ENCODE peak calls at places on chromosomes 13 and 19, in four cellular contexts. One of them, this sample, is unnamed.
A peak's percentile ranks its signal among the peaks of the same experiment; 100 is the strongest.

GRCh38 chr13:94239135-94239534 is 240.3 kb downstream of the DCT start:
- DNase-seq in RWPE1: no peak
- DNase-seq in stimulated activated CD8-positive, alpha-beta memory T cell treated with anti-CD3 and anti-CD28 coated beads, Interleukin-4, amount 100 ng/mL, for 1 hour: no peak
- DNase-seq in neural crest cell: no peak
- DNase-seq in this sample: no peak

GRCh38 chr19:47161876-47162489 is 31.3 kb downstream of the SAE1 start:
- DNase-seq in RWPE1: no peak
- DNase-seq in stimulated activated CD8-positive, alpha-beta memory T cell treated with anti-CD3 and anti-CD28 coated beads, Interleukin-4, amount 100 ng/mL, for 1 hour: no peak
- DNase-seq in neural crest cell: no peak
- DNase-seq in this sample: no peak

GRCh38 chr13:94417294-94417693 is 62.2 kb downstream of the DCT start:
- DNase-seq in RWPE1: no peak
- DNase-seq in stimulated activated CD8-positive, alpha-beta memory T cell treated with anti-CD3 and anti-CD28 coated beads, Interleukin-4, amount 100 ng/mL, for 1 hour: no peak
- DNase-seq in neural crest cell: no peak
- DNase-seq in this sample: no peak

GRCh38 chr13:94595006-94595942 is 678 bp downstream of the TGDS start:
- DNase-seq in RWPE1: peak; percentile 26
- DNase-seq in stimulated activated CD8-positive, alpha-beta memory T cell treated with anti-CD3 and anti-CD28 coated beads, Interleukin-4, amount 100 ng/mL, for 1 hour: no peak
- DNase-seq in neural crest cell: peak; percentile 4
- DNase-seq in this sample: peak; percentile 53

GRCh38 chr13:99968521-99969367 is 2.8 kb downstream of the ZIC5 start:
- DNase-seq in RWPE1: no peak
- DNase-seq in stimulated activated CD8-positive, alpha-beta memory T cell treated with anti-CD3 and anti-CD28 coated beads, Interleukin-4, amount 100 ng/mL, for 1 hour: no peak
- DNase-seq in neural crest cell: no peak
- DNase-seq in this sample: peak; percentile 64

GRCh38 chr13:50292082-50292481 is 276.8 kb downstream of the KCNRG start:
- DNase-seq in RWPE1: no peak
- DNase-seq in stimulated activated CD8-positive, alpha-beta memory T cell treated with anti-CD3 and anti-CD28 coated beads, Interleukin-4, amount 100 ng/mL, for 1 hour: no peak
- DNase-seq in neural crest cell: no peak
- DNase-seq in this sample: no peak

GRCh38 chr13:95038949-95039348 is 262.3 kb downstream of the ABCC4 start:
- DNase-seq in RWPE1: no peak
- DNase-seq in stimulated activated CD8-positive, alpha-beta memory T cell treated with anti-CD3 and anti-CD28 coated beads, Interleukin-4, amount 100 ng/mL, for 1 hour: no peak
- DNase-seq in neural crest cell: no peak
- DNase-seq in this sample: no peak

GRCh38 chr13:84896128-84896527 is 903.1 kb downstream of the SLITRK6 start:
- DNase-seq in RWPE1: peak; percentile 13
- DNase-seq in stimulated activated CD8-positive, alpha-beta memory T cell treated with anti-CD3 and anti-CD28 coated beads, Interleukin-4, amount 100 ng/mL, for 1 hour: no peak
- DNase-seq in neural crest cell: peak; percentile 67
- DNase-seq in this sample: peak; percentile 51

GRCh38 chr19:18007939-18008673 is at the start of gene ARRDC2:
- DNase-seq in RWPE1: peak; percentile 98
- DNase-seq in stimulated activated CD8-positive, alpha-beta memory T cell treated with anti-CD3 and anti-CD28 coated beads, Interleukin-4, amount 100 ng/mL, for 1 hour: peak; percentile 80
- DNase-seq in neural crest cell: peak; percentile 82
- DNase-seq in this sample: peak; percentile 97

GRCh38 chr19:8221161-8221560 is 12.0 kb downstream of the CERS4 start:
- DNase-seq in RWPE1: no peak
- DNase-seq in stimulated activated CD8-positive, alpha-beta memory T cell treated with anti-CD3 and anti-CD28 coated beads, Interleukin-4, amount 100 ng/mL, for 1 hour: no peak
- DNase-seq in neural crest cell: no peak
- DNase-seq in this sample: no peak

GRCh38 chr13:95128045-95128643 is 173.1 kb downstream of the ABCC4 start:
- DNase-seq in RWPE1: peak; percentile 26
- DNase-seq in stimulated activated CD8-positive, alpha-beta memory T cell treated with anti-CD3 and anti-CD28 coated beads, Interleukin-4, amount 100 ng/mL, for 1 hour: no peak
- DNase-seq in neural crest cell: no peak
- DNase-seq in this sample: no peak

GRCh38 chr13:50589651-50590054 is 253.8 kb downstream of the DLEU7 start:
- DNase-seq in RWPE1: peak; percentile 60
- DNase-seq in stimulated activated CD8-positive, alpha-beta memory T cell treated with anti-CD3 and anti-CD28 coated beads, Interleukin-4, amount 100 ng/mL, for 1 hour: no peak
- DNase-seq in neural crest cell: no peak
- DNase-seq in this sample: no peak

GRCh38 chr19:49150106-49150943 is 4.9 kb downstream of the HRC start:
- DNase-seq in RWPE1: peak; percentile 84
- DNase-seq in stimulated activated CD8-positive, alpha-beta memory T cell treated with anti-CD3 and anti-CD28 coated beads, Interleukin-4, amount 100 ng/mL, for 1 hour: no peak
- DNase-seq in neural crest cell: peak; percentile 82
- DNase-seq in this sample: peak; percentile 92

GRCh38 chr19:40804783-40805242 is 5.8 kb downstream of the EGLN2 start:
- DNase-seq in RWPE1: no peak
- DNase-seq in stimulated activated CD8-positive, alpha-beta memory T cell treated with anti-CD3 and anti-CD28 coated beads, Interleukin-4, amount 100 ng/mL, for 1 hour: no peak
- DNase-seq in neural crest cell: no peak
- DNase-seq in this sample: no peak

GRCh38 chr19:1508507-1508856 is 4.3 kb downstream of the ADAMTSL5 start:
- DNase-seq in RWPE1: no peak
- DNase-seq in stimulated activated CD8-positive, alpha-beta memory T cell treated with anti-CD3 and anti-CD28 coated beads, Interleukin-4, amount 100 ng/mL, for 1 hour: no peak
- DNase-seq in neural crest cell: no peak
- DNase-seq in this sample: no peak

GRCh38 chr13:94535231-94535630 is 55.7 kb upstream of the DCT start:
- DNase-seq in RWPE1: no peak
- DNase-seq in stimulated activated CD8-positive, alpha-beta memory T cell treated with anti-CD3 and anti-CD28 coated beads, Interleukin-4, amount 100 ng/mL, for 1 hour: no peak
- DNase-seq in neural crest cell: no peak
- DNase-seq in this sample: no peak

GRCh38 chr13:66154981-66155380 is 1075.2 kb downstream of the PCDH9 start:
- DNase-seq in RWPE1: no peak
- DNase-seq in stimulated activated CD8-positive, alpha-beta memory T cell treated with anti-CD3 and anti-CD28 coated beads, Interleukin-4, amount 100 ng/mL, for 1 hour: no peak
- DNase-seq in neural crest cell: no peak
- DNase-seq in this sample: no peak

GRCh38 chr13:95083758-95084157 is 217.5 kb downstream of the ABCC4 start:
- DNase-seq in RWPE1: peak; percentile 30
- DNase-seq in stimulated activated CD8-positive, alpha-beta memory T cell treated with anti-CD3 and anti-CD28 coated beads, Interleukin-4, amount 100 ng/mL, for 1 hour: no peak
- DNase-seq in neural crest cell: no peak
- DNase-seq in this sample: no peak

GRCh38 chr13:35916186-35916585 is 215.0 kb downstream of the DCLK1 start:
- DNase-seq in RWPE1: no peak
- DNase-seq in stimulated activated CD8-positive, alpha-beta memory T cell treated with anti-CD3 and anti-CD28 coated beads, Interleukin-4, amount 100 ng/mL, for 1 hour: no peak
- DNase-seq in neural crest cell: no peak
- DNase-seq in this sample: no peak

GRCh38 chr13:44052843-44053607 is 173.3 kb downstream of the LACC1 start:
- DNase-seq in RWPE1: no peak
- DNase-seq in stimulated activated CD8-positive, alpha-beta memory T cell treated with anti-CD3 and anti-CD28 coated beads, Interleukin-4, amount 100 ng/mL, for 1 hour: no peak
- DNase-seq in neural crest cell: no peak
- DNase-seq in this sample: peak; percentile 64

GRCh38 chr19:57771417-57771816 is 1.9 kb downstream of the ZNF586 start:
- DNase-seq in RWPE1: no peak
- DNase-seq in stimulated activated CD8-positive, alpha-beta memory T cell treated with anti-CD3 and anti-CD28 coated beads, Interleukin-4, amount 100 ng/mL, for 1 hour: no peak
- DNase-seq in neural crest cell: no peak
- DNase-seq in this sample: no peak

GRCh38 chr19:6693056-6693471 is 23.1 kb upstream of the TNFSF14 start:
- DNase-seq in RWPE1: no peak
- DNase-seq in stimulated activated CD8-positive, alpha-beta memory T cell treated with anti-CD3 and anti-CD28 coated beads, Interleukin-4, amount 100 ng/mL, for 1 hour: no peak
- DNase-seq in neural crest cell: no peak
- DNase-seq in this sample: no peak

GRCh38 chr13:114119196-114119595 is 13.2 kb downstream of the RASA3 start:
- DNase-seq in RWPE1: peak; percentile 70
- DNase-seq in stimulated activated CD8-positive, alpha-beta memory T cell treated with anti-CD3 and anti-CD28 coated beads, Interleukin-4, amount 100 ng/mL, for 1 hour: no peak
- DNase-seq in neural crest cell: no peak
- DNase-seq in this sample: peak; percentile 74

GRCh38 chr13:72341904-72342303 is 385.5 kb downstream of the MZT1 start:
- DNase-seq in RWPE1: no peak
- DNase-seq in stimulated activated CD8-positive, alpha-beta memory T cell treated with anti-CD3 and anti-CD28 coated beads, Interleukin-4, amount 100 ng/mL, for 1 hour: no peak
- DNase-seq in neural crest cell: no peak
- DNase-seq in this sample: no peak

GRCh38 chr19:32227561-32228165 is 117.7 kb upstream of the ZNF507 start:
- DNase-seq in RWPE1: no peak
- DNase-seq in stimulated activated CD8-positive, alpha-beta memory T cell treated with anti-CD3 and anti-CD28 coated beads, Interleukin-4, amount 100 ng/mL, for 1 hour: no peak
- DNase-seq in neural crest cell: no peak
- DNase-seq in this sample: no peak

GRCh38 chr19:30336290-30336689 is 35.9 kb upstream of the ZNF536 start:
- DNase-seq in RWPE1: no peak
- DNase-seq in stimulated activated CD8-positive, alpha-beta memory T cell treated with anti-CD3 and anti-CD28 coated beads, Interleukin-4, amount 100 ng/mL, for 1 hour: no peak
- DNase-seq in neural crest cell: no peak
- DNase-seq in this sample: no peak

GRCh38 chr19:6739884-6740588 is 556 bp downstream of the TRIP10 start:
- DNase-seq in RWPE1: no peak
- DNase-seq in stimulated activated CD8-positive, alpha-beta memory T cell treated with anti-CD3 and anti-CD28 coated beads, Interleukin-4, amount 100 ng/mL, for 1 hour: no peak
- DNase-seq in neural crest cell: peak; percentile 27
- DNase-seq in this sample: peak; percentile 72

GRCh38 chr19:15283141-15283885 is 49.0 kb downstream of the BRD4 start:
- DNase-seq in RWPE1: no peak
- DNase-seq in stimulated activated CD8-positive, alpha-beta memory T cell treated with anti-CD3 and anti-CD28 coated beads, Interleukin-4, amount 100 ng/mL, for 1 hour: no peak
- DNase-seq in neural crest cell: no peak
- DNase-seq in this sample: no peak

GRCh38 chr19:32233885-32234284 is 111.5 kb upstream of the ZNF507 start:
- DNase-seq in RWPE1: no peak
- DNase-seq in stimulated activated CD8-positive, alpha-beta memory T cell treated with anti-CD3 and anti-CD28 coated beads, Interleukin-4, amount 100 ng/mL, for 1 hour: no peak
- DNase-seq in neural crest cell: no peak
- DNase-seq in this sample: no peak

GRCh38 chr19:2113436-2114211 is 16.9 kb downstream of the IZUMO4 start:
- DNase-seq in RWPE1: peak; percentile 41
- DNase-seq in stimulated activated CD8-positive, alpha-beta memory T cell treated with anti-CD3 and anti-CD28 coated beads, Interleukin-4, amount 100 ng/mL, for 1 hour: no peak
- DNase-seq in neural crest cell: no peak
- DNase-seq in this sample: no peak

GRCh38 chr13:19766637-19767036 is 16.1 kb downstream of the PSPC1 start:
- DNase-seq in RWPE1: no peak
- DNase-seq in stimulated activated CD8-positive, alpha-beta memory T cell treated with anti-CD3 and anti-CD28 coated beads, Interleukin-4, amount 100 ng/mL, for 1 hour: no peak
- DNase-seq in neural crest cell: no peak
- DNase-seq in this sample: peak; percentile 47

GRCh38 chr13:113879506-113880360 is 15.9 kb upstream of the GAS6 start:
- DNase-seq in RWPE1: no peak
- DNase-seq in stimulated activated CD8-positive, alpha-beta memory T cell treated with anti-CD3 and anti-CD28 coated beads, Interleukin-4, amount 100 ng/mL, for 1 hour: no peak
- DNase-seq in neural crest cell: no peak
- DNase-seq in this sample: peak; percentile 36

GRCh38 chr19:54587026-54587425 is 6.4 kb upstream of the LILRA1 start:
- DNase-seq in RWPE1: no peak
- DNase-seq in stimulated activated CD8-positive, alpha-beta memory T cell treated with anti-CD3 and anti-CD28 coated beads, Interleukin-4, amount 100 ng/mL, for 1 hour: no peak
- DNase-seq in neural crest cell: no peak
- DNase-seq in this sample: no peak

GRCh38 chr19:14156122-14156521 is 19.7 kb upstream of the ASF1B start:
- DNase-seq in RWPE1: no peak
- DNase-seq in stimulated activated CD8-positive, alpha-beta memory T cell treated with anti-CD3 and anti-CD28 coated beads, Interleukin-4, amount 100 ng/mL, for 1 hour: no peak
- DNase-seq in neural crest cell: no peak
- DNase-seq in this sample: no peak

GRCh38 chr19:15115080-15115479 is 7.9 kb downstream of the SYDE1 start:
- DNase-seq in RWPE1: no peak
- DNase-seq in stimulated activated CD8-positive, alpha-beta memory T cell treated with anti-CD3 and anti-CD28 coated beads, Interleukin-4, amount 100 ng/mL, for 1 hour: no peak
- DNase-seq in neural crest cell: no peak
- DNase-seq in this sample: no peak

GRCh38 chr13:72437458-72437857 is 290.0 kb downstream of the MZT1 start:
- DNase-seq in RWPE1: no peak
- DNase-seq in stimulated activated CD8-positive, alpha-beta memory T cell treated with anti-CD3 and anti-CD28 coated beads, Interleukin-4, amount 100 ng/mL, for 1 hour: no peak
- DNase-seq in neural crest cell: no peak
- DNase-seq in this sample: no peak

GRCh38 chr13:51995677-51996551 is 15.3 kb downstream of the ATP7B start:
- DNase-seq in RWPE1: no peak
- DNase-seq in stimulated activated CD8-positive, alpha-beta memory T cell treated with anti-CD3 and anti-CD28 coated beads, Interleukin-4, amount 100 ng/mL, for 1 hour: no peak
- DNase-seq in neural crest cell: no peak
- DNase-seq in this sample: no peak

GRCh38 chr19:13978721-13979191 is 26.4 kb downstream of the DCAF15 start:
- DNase-seq in RWPE1: no peak
- DNase-seq in stimulated activated CD8-positive, alpha-beta memory T cell treated with anti-CD3 and anti-CD28 coated beads, Interleukin-4, amount 100 ng/mL, for 1 hour: no peak
- DNase-seq in neural crest cell: peak; percentile 21
- DNase-seq in this sample: no peak

GRCh38 chr19:41548954-41549688 is 26.8 kb upstream of the CEACAM21 start:
- DNase-seq in RWPE1: no peak
- DNase-seq in stimulated activated CD8-positive, alpha-beta memory T cell treated with anti-CD3 and anti-CD28 coated beads, Interleukin-4, amount 100 ng/mL, for 1 hour: peak; percentile 60
- DNase-seq in neural crest cell: peak; percentile 2
- DNase-seq in this sample: no peak

GRCh38 chr19:6459356-6460098 is at the start of gene SLC25A23:
- DNase-seq in RWPE1: peak; percentile 85
- DNase-seq in stimulated activated CD8-positive, alpha-beta memory T cell treated with anti-CD3 and anti-CD28 coated beads, Interleukin-4, amount 100 ng/mL, for 1 hour: peak; percentile 27
- DNase-seq in neural crest cell: peak; percentile 68
- DNase-seq in this sample: peak; percentile 84